ENCODE peak calls at places on chromosomes 3 and 15, in ten cellular contexts. G, M, L, Y, Z, S, R, I, A and V are unnamed samples.
A peak's percentile ranks its signal among the peaks of the same experiment; 100 is the strongest.

GRCh38 chr15:60228096-60228495 is 169.7 kb downstream of the ANXA2 start:
- DNase-seq in Z (no peak), S (no peak), Y (no peak), R (no peak), I (no peak), L (no peak), M (no peak), G (no peak), A (no peak), V (no peak)

GRCh38 chr3:132723551-132723950 is 1.3 kb upstream of the NPHP3 start:
- DNase-seq in M (no peak), Z (no peak), A (no peak), Y (no peak), L (no peak), S (no peak), I (no peak), G (no peak), R (no peak), V (no peak)

GRCh38 chr3:126109860-126110235 is 25.9 kb upstream of the SLC41A3 start:
- DNase-seq in M (no peak), Y (no peak), Z (peak; percentile 9), I (no peak), L (no peak), S (no peak), R (no peak), A (no peak), G (peak; percentile 90), V (peak; percentile 54)

GRCh38 chr3:64133272-64133671 is 92.0 kb downstream of the PRICKLE2 start:
- DNase-seq in Z (no peak), Y (no peak), S (no peak), M (no peak), G (no peak), A (no peak), R (no peak), L (no peak), I (no peak), V (no peak)

GRCh38 chr3:32960404-32961160 is 9.1 kb downstream of the CCR4 start:
- DNase-seq in A (no peak), S (no peak), Z (no peak), L (no peak), Y (no peak), M (no peak), G (peak; percentile 7), R (no peak), I (no peak), V (no peak)

GRCh38 chr3:134341391-134341790 is 32.9 kb downstream of the AMOTL2 start:
- DNase-seq in Z (no peak), Y (no peak), I (no peak), L (no peak), S (no peak), R (no peak), G (no peak), M (no peak), A (no peak), V (peak; percentile 26)

GRCh38 chr3:168844502-168845482 is 749.1 kb upstream of the GOLIM4 start:
- DNase-seq in Y (no peak), G (no peak), A (no peak), S (no peak), Z (no peak), M (no peak), I (no peak), R (no peak), L (no peak), V (no peak)

GRCh38 chr3:179081885-179082284 is 10.3 kb upstream of the ZMAT3 start:
- DNase-seq in S (no peak), L (no peak), Z (no peak), R (no peak), A (no peak), I (no peak), G (no peak), M (no peak), Y (no peak), V (no peak)

GRCh38 chr15:101049856-101050646 is 130.9 kb downstream of the LRRK1 start:
- DNase-seq in M (no peak), Y (no peak), Z (peak; percentile 59), L (no peak), A (no peak), S (no peak), G (peak; percentile 68), I (peak; percentile 47), R (no peak), V (peak; percentile 70)

GRCh38 chr3:29525254-29525881 is 244.5 kb downstream of the RBMS3 start:
- DNase-seq in L (peak; percentile 62), I (peak; percentile 71), A (peak; percentile 24), S (peak; percentile 61), M (peak; percentile 51), G (no peak), Z (peak; percentile 72), R (no peak), Y (peak; percentile 65), V (peak; percentile 83)
- TF ChIP-seq POLR2A in L (no peak), I (no peak), A (no peak), S (no peak), M (no peak), G (no peak), Z (no peak), R (no peak), Y (no peak), V (no peak)

GRCh38 chr15:74888716-74889115 is 1.1 kb upstream of the MPI start:
- DNase-seq in A (no peak), I (no peak), M (no peak), S (no peak), Y (no peak), R (no peak), L (no peak), Z (no peak), G (no peak), V (no peak)

GRCh38 chr15:74891469-74891868 is 1.6 kb downstream of the MPI start:
- DNase-seq in L (peak; percentile 69), S (no peak), I (no peak), A (peak; percentile 45), G (no peak), Z (no peak), Y (no peak), M (no peak), R (no peak), V (no peak)

GRCh38 chr15:74889390-74889881 is 406 bp upstream of the MPI start:
- DNase-seq in Z (peak; percentile 61), G (peak; percentile 92), S (no peak), M (peak; percentile 63), R (no peak), L (peak; percentile 35), I (peak; percentile 50), A (no peak), Y (no peak), V (no peak)

GRCh38 chr15:74892313-74892712 is 2.5 kb downstream of the MPI start:
- DNase-seq in G (no peak), Y (no peak), R (no peak), M (no peak), A (no peak), I (no peak), L (peak; percentile 73), S (no peak), Z (no peak), V (no peak)

GRCh38 chr15:74889882-74890768 is at the start of gene MPI:
- DNase-seq in Z (peak; percentile 93), L (peak; percentile 83), S (peak; percentile 80), G (peak; percentile 96), I (peak; percentile 82), M (peak; percentile 90), A (peak; percentile 88), Y (peak; percentile 69), R (peak; percentile 86), V (peak; percentile 90)
- TF ChIP-seq POLR2A in Z (no peak), L (peak; percentile 78), S (peak; percentile 99), G (no peak), I (peak; percentile 57), M (peak; percentile 58), A (no peak), Y (peak; percentile 46), R (peak; percentile 93), V (no peak)

GRCh38 chr15:67845974-67846373 is 6.1 kb upstream of the RNU6-1 start:
- DNase-seq in Y (no peak), A (no peak), M (no peak), G (no peak), L (no peak), S (no peak), Z (no peak), I (no peak), R (no peak), V (no peak)

GRCh38 chr15:67839929-67840746 is at the start of gene RNU6-1:
- DNase-seq in A (peak; percentile 94), M (peak; percentile 94), Y (peak; percentile 92), S (peak; percentile 95), R (peak; percentile 68), I (peak; percentile 96), G (peak; percentile 98), L (peak; percentile 95), Z (peak; percentile 96), V (peak; percentile 96)

GRCh38 chr15:67840747-67841634 is 1.1 kb upstream of the RNU6-1 start:
- DNase-seq in A (no peak), Z (peak; percentile 47), S (peak; percentile 52), I (peak; percentile 35), G (no peak), M (peak; percentile 49), L (peak; percentile 57), Y (no peak), R (no peak), V (no peak)

GRCh38 chr15:67843571-67844387 is 3.9 kb upstream of the RNU6-1 start:
- DNase-seq in Z (peak; percentile 90), G (no peak), I (peak; percentile 73), L (no peak), M (no peak), Y (no peak), S (no peak), R (no peak), A (no peak), V (no peak)

GRCh38 chr15:67843092-67843501 is 3.3 kb upstream of the RNU6-1 start:
- DNase-seq in G (no peak), I (peak; percentile 22), M (no peak), Y (no peak), R (no peak), A (no peak), S (no peak), L (no peak), Z (peak; percentile 49), V (no peak)
- TF ChIP-seq POLR2A in G (no peak), I (no peak), M (no peak), Y (no peak), R (no peak), A (no peak), S (no peak), L (no peak), Z (no peak), V (no peak)

GRCh38 chr3:196499807-196500524 is 3.6 kb downstream of the RNF168 start:
- DNase-seq in Y (no peak), S (no peak), R (no peak), A (no peak), L (no peak), Z (no peak), G (no peak), I (no peak), M (no peak), V (no peak)

GRCh38 chr3:196501316-196502064 is 2.1 kb downstream of the RNF168 start:
- DNase-seq in R (no peak), L (peak; percentile 4), Y (no peak), Z (peak; percentile 29), M (no peak), I (no peak), A (no peak), S (no peak), G (no peak), V (no peak)

GRCh38 chr3:196499061-196499460 is 4.5 kb downstream of the RNF168 start:
- DNase-seq in S (no peak), Z (no peak), R (no peak), I (no peak), Y (no peak), L (no peak), G (no peak), A (no peak), M (peak; percentile 52), V (no peak)

GRCh38 chr3:196504556-196504955 is 988 bp upstream of the RNF168 start:
- DNase-seq in L (no peak), S (no peak), A (no peak), I (no peak), M (no peak), R (no peak), G (no peak), Y (no peak), Z (no peak), V (no peak)

GRCh38 chr3:196502775-196503181 is 790 bp downstream of the RNF168 start:
- DNase-seq in A (peak; percentile 60), Z (peak; percentile 68), S (peak; percentile 39), L (peak; percentile 73), R (peak; percentile 55), Y (peak; percentile 28), I (peak; percentile 75), G (no peak), M (peak; percentile 69), V (peak; percentile 80)
- TF ChIP-seq POLR2A in A (no peak), Z (no peak), S (no peak), L (no peak), R (peak; percentile 23), Y (no peak), I (no peak), G (no peak), M (no peak), V (no peak)